ENCODE peak calls at places on chromosome 22, in ten cellular contexts. U is astrocyte of the cerebellum; B is activated T-helper 1 cell treated with Interleukin-2 at 50 U/mL for 16 hours; S is fibroblast of lung; G is sigmoid colon; C is B cell; R is activated effector memory CD4-positive, alpha-beta T cell treated with anti-CD3 and anti-CD28 coated beads, Interleukin-2, amount 50 U/mL, for 16 hours; L is adipocyte; P is EH; T is upper lobe of right lung. Z is an unnamed sample.

GRCh38 chr22:26711205-26711958 is 54.0 kb downstream of the MIAT start:
- DNase-seq in U (no peak), B (no peak), S (peak), G (no peak), C (no peak), R (no peak), L (peak), P (peak), T (no peak), Z (no peak)

GRCh38 chr22:28247667-28248363 is 328.8 kb upstream of the PITPNB start:
- DNase-seq in U (no peak), B (no peak), S (no peak), G (no peak), C (no peak), R (no peak), L (no peak), P (no peak), T (no peak), Z (no peak)

GRCh38 chr22:46827072-46827780 is 64.8 kb downstream of the TBC1D22A start:
- DNase-seq in U (no peak), B (no peak), S (no peak), G (no peak), C (no peak), R (no peak), L (no peak), P (no peak), T (no peak), Z (peak)

GRCh38 chr22:40571887-40572286 is 64.6 kb downstream of the MRTFA start:
- DNase-seq in U (no peak), B (no peak), S (no peak), G (no peak), C (no peak), R (no peak), L (no peak), P (no peak), T (no peak), Z (no peak)

GRCh38 chr22:46635756-46636155 is 15.6 kb downstream of the GRAMD4 start:
- DNase-seq in U (no peak), B (no peak), S (no peak), G (no peak), C (no peak), R (no peak), L (no peak), P (peak), T (no peak), Z (no peak)

GRCh38 chr22:49969751-49970527 is 9.4 kb downstream of the PIM3 start:
- DNase-seq in U (no peak), B (no peak), S (no peak), G (peak), C (peak), R (peak), L (no peak), P (no peak), T (peak), Z (no peak)

GRCh38 chr22:35568751-35569725 is 28.4 kb downstream of the RASD2 start:
- DNase-seq in U (peak), B (no peak), S (peak), G (no peak), C (no peak), R (no peak), L (peak), P (peak), T (no peak), Z (no peak)

GRCh38 chr22:28759861-28760560 is 12.5 kb upstream of the CCDC117 start:
- DNase-seq in U (no peak), B (no peak), S (no peak), G (no peak), C (no peak), R (no peak), L (no peak), P (peak), T (no peak), Z (no peak)

GRCh38 chr22:17952273-17952801 is 72.0 kb downstream of the MICAL3 start:
- DNase-seq in U (no peak), B (no peak), S (no peak), G (peak), C (no peak), R (no peak), L (no peak), P (no peak), T (no peak), Z (no peak)

GRCh38 chr22:45818130-45819085 is 146.8 kb downstream of the ATXN10 start:
- DNase-seq in U (no peak), B (no peak), S (peak), G (no peak), C (no peak), R (no peak), L (no peak), P (peak), T (no peak), Z (no peak)

GRCh38 chr22:46057206-46057605 is 80.2 kb upstream of the WNT7B start:
- DNase-seq in U (no peak), B (no peak), S (peak), G (peak), C (no peak), R (no peak), L (peak), P (peak), T (peak), Z (no peak)

GRCh38 chr22:28958611-28959010 is 75.2 kb downstream of the ZNRF3 start:
- DNase-seq in U (no peak), B (no peak), S (peak), G (no peak), C (no peak), R (no peak), L (no peak), P (peak), T (no peak), Z (no peak)

GRCh38 chr22:26751217-26751616 is 93.8 kb downstream of the MIAT start:
- DNase-seq in U (no peak), B (no peak), S (no peak), G (no peak), C (no peak), R (no peak), L (no peak), P (peak), T (no peak), Z (no peak)

GRCh38 chr22:25076281-25076680 is 123.4 kb upstream of the CRYBB3 start:
- DNase-seq in U (no peak), B (no peak), S (no peak), G (no peak), C (no peak), R (peak), L (no peak), P (no peak), T (no peak), Z (peak)

GRCh38 chr22:48954781-48955311 is 872.8 kb downstream of the BRD1 start:
- DNase-seq in U (no peak), B (no peak), S (no peak), G (no peak), C (no peak), R (no peak), L (no peak), P (no peak), T (peak), Z (no peak)

GRCh38 chr22:20153945-20154344 is 3.1 kb upstream of the CCDC188 start:
- DNase-seq in U (no peak), B (no peak), S (no peak), G (no peak), C (no peak), R (no peak), L (no peak), P (no peak), T (no peak), Z (no peak)

GRCh38 chr22:28989484-28989883 is 72.1 kb downstream of the C22orf31 start:
- DNase-seq in U (no peak), B (no peak), S (no peak), G (peak), C (no peak), R (no peak), L (no peak), P (no peak), T (no peak), Z (no peak)